ENCODE peak calls at places on chromosomes 16 and 17, in ten cellular contexts. J is SK-N-SH, B is HepG2, N is stomach, L is ovary, T is A549, P is tibial nerve, I is upper lobe of left lung, V is transverse colon, C is esophagus muscularis mucosa. X is an unnamed sample. For H3K4me1, the result is how much of the 10 kb centered on the place peaks cover.

GRCh38 chr17:73430848-73431247 is 119.0 kb upstream of the CDC42EP4 start:
- DNase-seq in P (no peak), J (no peak), V (no peak), L (no peak), C (no peak), I (peak), B (no peak), T (no peak), N (no peak), X (no peak)

GRCh38 chr16:16830973-16831372 is 452.0 kb downstream of the NPIPA7 start:
- DNase-seq in B (no peak), C (no peak), L (no peak), T (peak), V (no peak), J (no peak), I (no peak), N (no peak), P (no peak), X (no peak)

GRCh38 chr16:30049871-30050270 is 15.7 kb upstream of the ALDOA start:
- DNase-seq in C (no peak), T (no peak), P (no peak), V (no peak), I (no peak), L (no peak), J (no peak), B (no peak), N (no peak), X (no peak)

GRCh38 chr17:81164464-81165245 is 652 bp upstream of the PVALEF start:
- DNase-seq in L (no peak), J (peak), V (no peak), T (no peak), C (no peak), N (peak), P (no peak), B (peak), I (no peak), X (no peak)

GRCh38 chr17:19338031-19338990 is 24.2 kb downstream of the B9D1 start:
- DNase-seq in J (peak), I (peak), V (peak), B (peak), C (no peak), T (peak), P (no peak), N (peak), L (no peak), X (no peak)

GRCh38 chr16:4496305-4496704 is 20.1 kb downstream of the HMOX2 start:
- DNase-seq in I (no peak), L (no peak), J (no peak), P (no peak), N (no peak), T (peak), B (no peak), V (no peak), C (no peak), X (no peak)

GRCh38 chr16:88993006-88993787 is 16.2 kb upstream of the CBFA2T3 start:
- DNase-seq in J (no peak), B (no peak), V (no peak), C (no peak), I (no peak), P (no peak), N (no peak), T (no peak), L (no peak), X (no peak)

GRCh38 chr16:48050871-48051270 is 104.9 kb downstream of the ABCC12 start:
- DNase-seq in N (no peak), B (no peak), C (no peak), P (no peak), V (no peak), T (no peak), J (no peak), L (no peak), I (no peak), X (no peak)

GRCh38 chr16:2715519-2715918 is 4.5 kb downstream of the PRSS27 start:
- DNase-seq in T (no peak), B (no peak), P (peak), I (peak), J (no peak), L (no peak), N (peak), V (peak), C (no peak), X (no peak)

GRCh38 chr16:49213594-49213993 is 68.0 kb downstream of the CBLN1 start:
- DNase-seq in V (no peak), P (no peak), B (no peak), C (no peak), J (no peak), I (no peak), L (no peak), N (no peak), T (no peak), X (no peak)

GRCh38 chr17:12395733-12396354 is 269.8 kb upstream of the MYOCD start:
- DNase-seq in B (peak), L (no peak), I (no peak), V (no peak), N (peak), T (peak), J (peak), P (no peak), C (no peak), X (no peak)

GRCh38 chr16:9061358-9061813 is 30.1 kb upstream of the HAPSTR1 start:
- DNase-seq in L (no peak), B (no peak), N (no peak), P (no peak), J (peak), I (peak), V (peak), T (no peak), C (no peak), X (no peak)

GRCh38 chr17:21377821-21378396 is 1.8 kb downstream of the KCNJ12 start:
- DNase-seq in T (no peak), J (peak), N (no peak), C (no peak), P (no peak), L (no peak), V (no peak), I (no peak), B (no peak), X (no peak)

GRCh38 chr16:68724797-68725196 is 12.3 kb upstream of the CDH1 start:
- DNase-seq in J (no peak), C (no peak), P (no peak), L (no peak), V (peak), T (no peak), N (no peak), B (no peak), I (no peak), X (no peak)

GRCh38 chr17:5468075-5468473 is 708 bp downstream of the DHX33 start:
- DNase-seq in I (no peak), J (peak), C (no peak), T (no peak), B (no peak), L (no peak), N (no peak), P (no peak), V (no peak), X (no peak)

GRCh38 chr17:44004761-44005526 is 522 bp downstream of the NAGS start:
- DNase-seq in N (peak), I (no peak), P (no peak), C (no peak), L (peak), B (no peak), J (peak), V (peak), T (no peak), X (peak)

GRCh38 chr16:30458561-30459394 is 13.1 kb upstream of the SEPHS2 start:
- DNase-seq in N (peak), L (no peak), B (peak), I (peak), C (peak), V (peak), T (no peak), P (no peak), J (no peak), X (no peak)

GRCh38 chr16:81494434-81494806 is 49.8 kb downstream of the CMIP start:
- DNase-seq in I (no peak), V (no peak), P (no peak), B (no peak), L (no peak), J (peak), T (no peak), C (no peak), N (no peak), X (no peak)

GRCh38 chr17:18161226-18162094 is 22.2 kb upstream of the ALKBH5 start:
- DNase-seq in C (no peak), J (no peak), I (no peak), V (no peak), N (no peak), P (no peak), T (no peak), B (no peak), L (no peak), X (no peak)

GRCh38 chr17:78335176-78335575 is 24.7 kb downstream of the SOCS3 start:
- DNase-seq in J (no peak), C (no peak), N (no peak), B (no peak), V (no peak), T (no peak), L (no peak), P (no peak), I (no peak), X (no peak)

GRCh38 chr17:35432176-35433074 is at the start of gene SLFN12:
- DNase-seq in P (peak), T (no peak), B (no peak), I (peak), N (peak), C (no peak), L (peak), V (peak), J (no peak), X (peak)

GRCh38 chr16:85888405-85889331 is 10.3 kb upstream of the IRF8 start:
- DNase-seq in J (no peak), C (no peak), N (no peak), L (no peak), V (no peak), P (no peak), B (peak), T (peak), I (no peak), X (no peak)

GRCh38 chr16:76265434-76266045 is 11.7 kb upstream of the CNTNAP4 start:
- DNase-seq in B (peak), V (peak), I (no peak), J (peak), N (no peak), C (no peak), P (no peak), L (no peak), T (peak), X (no peak)

GRCh38 chr16:75402174-75402820 is 31.0 kb downstream of the CFDP1 start:
- DNase-seq in N (no peak), B (no peak), T (no peak), C (no peak), I (no peak), P (no peak), J (no peak), V (no peak), L (no peak), X (no peak)

GRCh38 chr16:11796227-11797165 is 562 bp downstream of the ZC3H7A start:
- DNase-seq in L (peak), P (peak), J (peak), T (peak), N (peak), C (peak), B (peak), V (peak), I (peak), X (peak)

GRCh38 chr16:87344931-87345631 is 27.9 kb upstream of the C16orf95 start:
- DNase-seq in L (peak), N (peak), P (peak), V (peak), C (no peak), J (no peak), I (peak), B (no peak), T (no peak), X (no peak)

GRCh38 chr17:59221159-59221847 is 992 bp downstream of the GDPD1 start:
- DNase-seq in B (no peak), N (no peak), C (no peak), V (no peak), J (peak), L (no peak), T (no peak), I (no peak), P (no peak), X (no peak)

GRCh38 chr17:1647802-1648581 is 1.7 kb downstream of the RILP start:
- DNase-seq in B (no peak), N (peak), V (peak), T (peak), C (no peak), I (peak), L (peak), P (peak), J (no peak), X (no peak)

GRCh38 chr17:56948491-56948890 is 12.4 kb downstream of the COIL start:
- DNase-seq in B (no peak), I (no peak), J (no peak), C (no peak), P (no peak), L (no peak), N (no peak), V (no peak), T (no peak), X (no peak)

GRCh38 chr16:83929811-83930555 is 23.1 kb upstream of the OSGIN1 start:
- DNase-seq in N (no peak), V (no peak), L (no peak), B (no peak), J (peak), T (no peak), P (no peak), C (no peak), I (no peak), X (no peak)

GRCh38 chr16:23505942-23506605 is 4.2 kb downstream of the GGA2 start:
- DNase-seq in B (no peak), V (no peak), J (no peak), T (no peak), C (no peak), P (no peak), I (no peak), L (no peak), N (no peak), X (no peak)

GRCh38 chr16:85089485-85089884 is 22.8 kb downstream of the CIBAR2 start:
- DNase-seq in V (no peak), L (no peak), B (no peak), C (no peak), I (peak), N (no peak), P (no peak), J (peak), T (no peak), X (no peak)

GRCh38 chr17:81549031-81549557 is 3.1 kb downstream of the FAAP100 start:
- DNase-seq in I (no peak), V (no peak), N (no peak), L (no peak), T (no peak), C (no peak), B (peak), P (no peak), J (no peak), X (no peak)

GRCh38 chr16:86951831-86952598 is 365.2 kb downstream of the C16orf95 start:
- DNase-seq in P (peak), I (no peak), T (peak), V (no peak), J (no peak), N (no peak), B (no peak), L (no peak), C (no peak), X (no peak)

GRCh38 chr17:42691021-42691545 is 8.8 kb downstream of the CNTNAP1 start:
- DNase-seq in V (no peak), B (no peak), I (no peak), N (no peak), C (no peak), P (no peak), J (peak), L (no peak), T (no peak), X (no peak)

GRCh38 chr17:2084129-2084765 is 29.3 kb downstream of the HIC1 start:
- DNase-seq in T (peak), P (peak), B (no peak), J (peak), N (no peak), I (peak), C (no peak), V (peak), L (peak), X (no peak)

GRCh38 chr17:74923538-74924249 is 379 bp upstream of the OTOP2 start:
- DNase-seq in T (peak), B (no peak), C (no peak), V (peak), N (peak), L (peak), I (peak), J (peak), P (peak), X (peak)

GRCh38 chr16:85460252-85460982 is 152.7 kb upstream of the GSE1 start:
- DNase-seq in P (no peak), L (peak), J (no peak), B (no peak), C (no peak), I (no peak), T (no peak), N (no peak), V (no peak), X (no peak)

GRCh38 chr17:68511254-68511670 is 968 bp upstream of the PRKAR1A start:
- DNase-seq in N (no peak), T (no peak), I (no peak), L (no peak), B (no peak), V (no peak), C (no peak), P (peak), J (no peak), X (peak)
- TF ChIP-seq EP300 in N (no peak), T (no peak), I (no peak), L (no peak), B (no peak), V (no peak), C (no peak), P (no peak), J (no peak), X (no peak)

GRCh38 chr17:61955621-61956020 is 27.8 kb upstream of the INTS2 start:
- DNase-seq in T (no peak), N (no peak), I (no peak), J (no peak), B (no peak), V (no peak), P (no peak), L (no peak), C (no peak), X (no peak)
- H3K4me1 ChIP-seq in T (under half), N (under half), I (under half), J (under half), B (under half), V (under half), P (under half), L (under half), C (under half), X (under half)

DNA sequence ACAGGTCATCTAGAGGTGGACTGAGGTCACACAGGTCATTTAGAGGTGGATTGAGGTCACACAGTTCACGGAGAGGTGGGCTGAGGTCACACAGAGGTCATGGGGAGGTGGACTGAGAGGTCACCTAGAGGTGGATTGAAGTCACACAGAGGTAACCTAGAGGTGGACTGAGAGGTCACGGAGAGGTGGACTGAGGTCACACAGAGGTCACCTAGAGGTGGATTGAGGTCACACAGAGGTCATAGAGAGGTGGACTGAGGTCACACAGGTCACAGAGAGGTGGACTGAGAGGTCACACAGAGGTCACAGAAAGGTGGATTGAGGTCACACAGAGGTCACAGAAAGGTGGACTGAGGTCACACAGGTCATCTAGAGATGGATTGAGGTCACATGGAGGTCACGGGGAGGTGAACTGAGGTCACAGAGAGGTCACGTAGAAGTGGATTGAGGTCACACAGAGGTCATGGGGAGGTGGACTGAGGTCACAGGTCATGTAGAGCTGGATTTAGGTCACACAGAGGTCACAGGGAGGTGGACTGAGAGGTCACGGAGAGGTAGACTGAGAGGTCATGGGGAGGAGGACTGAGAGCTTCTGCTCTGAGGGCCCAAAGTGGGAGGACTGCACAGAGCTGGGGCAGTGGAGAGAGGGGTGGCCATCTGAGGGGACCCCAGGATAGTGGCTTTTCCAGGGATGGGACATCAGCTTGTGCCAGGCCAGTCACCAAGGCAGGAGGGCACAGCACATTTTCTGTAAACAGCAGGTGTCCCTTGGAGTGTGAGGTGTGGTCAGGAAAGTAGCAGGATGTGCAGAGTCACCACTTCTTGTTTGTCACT is 26.4 kb upstream of the JPT2 start:
- DNase-seq in L (no peak), J (peak), T (no peak), B (no peak), N (no peak), C (no peak), V (no peak), I (no peak), P (no peak), X (no peak)
- TF ChIP-seq EP300 in L (no peak), J (no peak), T (no peak), B (no peak), N (no peak), C (no peak), V (no peak), I (no peak), P (no peak), X (no peak)

GRCh38 chr17:7837375-7838290 is 3.6 kb downstream of the KDM6B start:
- DNase-seq in L (no peak), J (no peak), C (no peak), T (no peak), P (no peak), N (no peak), V (no peak), I (no peak), B (peak), X (no peak)
- H3K4me1 ChIP-seq in L (under half), J (under half), C (half or more), T (under half), P (half or more), N (half or more), V (half or more), I (under half), B (half or more), X (half or more)

GRCh38 chr17:82703935-82704865 is 5.7 kb upstream of the RAB40B start:
- DNase-seq in L (no peak), J (no peak), C (no peak), V (peak), T (no peak), B (peak), I (no peak), P (no peak), N (peak), X (peak)
- TF ChIP-seq EP300 in L (no peak), J (no peak), C (no peak), V (no peak), T (no peak), B (no peak), I (no peak), P (no peak), N (no peak), X (no peak)

GRCh38 chr17:55606431-55606830 is 95.2 kb upstream of the SMIM36 start:
- DNase-seq in T (no peak), C (no peak), V (no peak), N (no peak), P (no peak), L (no peak), J (no peak), B (no peak), I (no peak), X (no peak)
- H3K4me1 ChIP-seq in T (under half), C (under half), V (under half), N (half or more), P (under half), L (under half), J (under half), B (under half), I (under half), X (under half)

GRCh38 chr17:37693328-37693727 is 50.1 kb upstream of the DDX52 start:
- DNase-seq in V (no peak), J (no peak), T (no peak), L (no peak), B (no peak), N (no peak), C (no peak), P (no peak), I (no peak), X (no peak)

GRCh38 chr17:37694734-37695133 is 50.1 kb downstream of the HNF1B start:
- DNase-seq in P (no peak), T (no peak), N (no peak), B (no peak), C (no peak), V (no peak), J (no peak), I (no peak), L (no peak), X (no peak)

GRCh38 chr17:37696366-37696765 is 48.5 kb downstream of the HNF1B start:
- DNase-seq in P (no peak), I (no peak), V (no peak), J (no peak), N (no peak), B (no peak), C (no peak), L (no peak), T (no peak), X (no peak)

GRCh38 chr17:37689317-37689716 is 46.1 kb upstream of the DDX52 start:
- DNase-seq in T (no peak), J (no peak), I (no peak), C (no peak), N (no peak), L (no peak), B (peak), V (no peak), P (no peak), X (no peak)

GRCh38 chr17:37691807-37692206 is 48.6 kb upstream of the DDX52 start:
- DNase-seq in V (no peak), J (no peak), P (no peak), I (no peak), L (no peak), N (no peak), C (no peak), T (no peak), B (no peak), X (no peak)
- TF ChIP-seq EP300 in V (no peak), J (no peak), P (no peak), I (no peak), L (no peak), N (no peak), C (no peak), T (no peak), B (no peak), X (no peak)

GRCh38 chr17:76419576-76420245 is 33.2 kb downstream of the UBE2O start:
- DNase-seq in C (no peak), I (no peak), P (no peak), J (no peak), V (no peak), N (no peak), B (no peak), L (no peak), T (no peak), X (no peak)
- H3K4me1 ChIP-seq in C (under half), I (under half), P (under half), J (under half), V (under half), N (under half), B (under half), L (under half), T (under half), X (under half)